ENCODE peak calls at places on chromosomes 12 and 14, in eight cellular contexts. One of them, this sample, is unnamed.

GRCh38 chr12:130965214-130965613 is 11.5 kb downstream of the ADGRD1 start:
- DNase-seq in heart right ventricle: no peak
- DNase-seq in NCI-H524 treated with DMSO at 0.1 percent for 48 hours: no peak
- DNase-seq in effector memory CD8-positive, alpha-beta T cell: no peak
- DNase-seq in stimulated activated CD4-positive, alpha-beta T cell treated with anti-CD3 and anti-CD28 coated beads, Interleukin-12 subunit alpha, Interleukin-12 subunit beta, amount 100 ng/mL, for 4 hours: no peak
- DNase-seq in kidney epithelial cell: no peak
- DNase-seq in T-helper 9 cell: no peak
- DNase-seq in neural crest cell: no peak
- DNase-seq in this sample: no peak

GRCh38 chr14:102554835-102555819 is 37.3 kb upstream of the RCOR1 start:
- DNase-seq in heart right ventricle: peak
- DNase-seq in NCI-H524 treated with DMSO at 0.1 percent for 48 hours: no peak
- DNase-seq in effector memory CD8-positive, alpha-beta T cell: peak
- DNase-seq in stimulated activated CD4-positive, alpha-beta T cell treated with anti-CD3 and anti-CD28 coated beads, Interleukin-12 subunit alpha, Interleukin-12 subunit beta, amount 100 ng/mL, for 4 hours: peak
- DNase-seq in kidney epithelial cell: no peak
- DNase-seq in T-helper 9 cell: peak
- DNase-seq in neural crest cell: peak
- DNase-seq in this sample: peak

GRCh38 chr14:60304509-60304908 is 55.5 kb downstream of the PPM1A start:
- DNase-seq in heart right ventricle: peak
- DNase-seq in NCI-H524 treated with DMSO at 0.1 percent for 48 hours: no peak
- DNase-seq in effector memory CD8-positive, alpha-beta T cell: no peak
- DNase-seq in stimulated activated CD4-positive, alpha-beta T cell treated with anti-CD3 and anti-CD28 coated beads, Interleukin-12 subunit alpha, Interleukin-12 subunit beta, amount 100 ng/mL, for 4 hours: no peak
- DNase-seq in kidney epithelial cell: no peak
- DNase-seq in T-helper 9 cell: no peak
- DNase-seq in neural crest cell: no peak
- DNase-seq in this sample: no peak

GRCh38 chr14:103840016-103840415 is 7.4 kb downstream of the PPP1R13B start:
- DNase-seq in heart right ventricle: no peak
- DNase-seq in NCI-H524 treated with DMSO at 0.1 percent for 48 hours: no peak
- DNase-seq in effector memory CD8-positive, alpha-beta T cell: no peak
- DNase-seq in stimulated activated CD4-positive, alpha-beta T cell treated with anti-CD3 and anti-CD28 coated beads, Interleukin-12 subunit alpha, Interleukin-12 subunit beta, amount 100 ng/mL, for 4 hours: no peak
- DNase-seq in kidney epithelial cell: no peak
- DNase-seq in T-helper 9 cell: no peak
- DNase-seq in neural crest cell: no peak
- DNase-seq in this sample: no peak

GRCh38 chr12:19158909-19159308 is 29.4 kb downstream of the PLEKHA5 start:
- DNase-seq in heart right ventricle: no peak
- DNase-seq in NCI-H524 treated with DMSO at 0.1 percent for 48 hours: no peak
- DNase-seq in effector memory CD8-positive, alpha-beta T cell: no peak
- DNase-seq in stimulated activated CD4-positive, alpha-beta T cell treated with anti-CD3 and anti-CD28 coated beads, Interleukin-12 subunit alpha, Interleukin-12 subunit beta, amount 100 ng/mL, for 4 hours: no peak
- DNase-seq in kidney epithelial cell: no peak
- DNase-seq in T-helper 9 cell: no peak
- DNase-seq in neural crest cell: no peak
- DNase-seq in this sample: no peak

GRCh38 chr12:113325938-113326337 is 9.0 kb downstream of the SLC8B1 start:
- DNase-seq in heart right ventricle: peak
- DNase-seq in NCI-H524 treated with DMSO at 0.1 percent for 48 hours: no peak
- DNase-seq in effector memory CD8-positive, alpha-beta T cell: no peak
- DNase-seq in stimulated activated CD4-positive, alpha-beta T cell treated with anti-CD3 and anti-CD28 coated beads, Interleukin-12 subunit alpha, Interleukin-12 subunit beta, amount 100 ng/mL, for 4 hours: no peak
- DNase-seq in kidney epithelial cell: no peak
- DNase-seq in T-helper 9 cell: no peak
- DNase-seq in neural crest cell: no peak
- DNase-seq in this sample: no peak

GRCh38 chr12:130457215-130457614 is 119.5 kb downstream of the PIWIL1 start:
- DNase-seq in heart right ventricle: no peak
- DNase-seq in NCI-H524 treated with DMSO at 0.1 percent for 48 hours: no peak
- DNase-seq in effector memory CD8-positive, alpha-beta T cell: no peak
- DNase-seq in stimulated activated CD4-positive, alpha-beta T cell treated with anti-CD3 and anti-CD28 coated beads, Interleukin-12 subunit alpha, Interleukin-12 subunit beta, amount 100 ng/mL, for 4 hours: no peak
- DNase-seq in kidney epithelial cell: no peak
- DNase-seq in T-helper 9 cell: no peak
- DNase-seq in neural crest cell: no peak
- DNase-seq in this sample: no peak

GRCh38 chr12:25692115-25693035 is 139.3 kb upstream of the LMNTD1 start:
- DNase-seq in heart right ventricle: peak
- DNase-seq in NCI-H524 treated with DMSO at 0.1 percent for 48 hours: no peak
- DNase-seq in effector memory CD8-positive, alpha-beta T cell: no peak
- DNase-seq in stimulated activated CD4-positive, alpha-beta T cell treated with anti-CD3 and anti-CD28 coated beads, Interleukin-12 subunit alpha, Interleukin-12 subunit beta, amount 100 ng/mL, for 4 hours: no peak
- DNase-seq in kidney epithelial cell: no peak
- DNase-seq in T-helper 9 cell: no peak
- DNase-seq in neural crest cell: no peak
- DNase-seq in this sample: no peak

GRCh38 chr12:100867639-100868393 is 73.2 kb downstream of the ANO4 start:
- DNase-seq in heart right ventricle: no peak
- DNase-seq in NCI-H524 treated with DMSO at 0.1 percent for 48 hours: no peak
- DNase-seq in effector memory CD8-positive, alpha-beta T cell: no peak
- DNase-seq in stimulated activated CD4-positive, alpha-beta T cell treated with anti-CD3 and anti-CD28 coated beads, Interleukin-12 subunit alpha, Interleukin-12 subunit beta, amount 100 ng/mL, for 4 hours: no peak
- DNase-seq in kidney epithelial cell: no peak
- DNase-seq in T-helper 9 cell: no peak
- DNase-seq in neural crest cell: no peak
- DNase-seq in this sample: no peak

GRCh38 chr12:128458301-128458974 is 191.5 kb downstream of the TMEM132C start:
- DNase-seq in heart right ventricle: no peak
- DNase-seq in NCI-H524 treated with DMSO at 0.1 percent for 48 hours: no peak
- DNase-seq in effector memory CD8-positive, alpha-beta T cell: no peak
- DNase-seq in stimulated activated CD4-positive, alpha-beta T cell treated with anti-CD3 and anti-CD28 coated beads, Interleukin-12 subunit alpha, Interleukin-12 subunit beta, amount 100 ng/mL, for 4 hours: no peak
- DNase-seq in kidney epithelial cell: no peak
- DNase-seq in T-helper 9 cell: no peak
- DNase-seq in neural crest cell: no peak
- DNase-seq in this sample: no peak

GRCh38 chr14:36676236-36676635 is 14.6 kb downstream of the PAX9 start:
- DNase-seq in heart right ventricle: no peak
- DNase-seq in NCI-H524 treated with DMSO at 0.1 percent for 48 hours: no peak
- DNase-seq in effector memory CD8-positive, alpha-beta T cell: no peak
- DNase-seq in stimulated activated CD4-positive, alpha-beta T cell treated with anti-CD3 and anti-CD28 coated beads, Interleukin-12 subunit alpha, Interleukin-12 subunit beta, amount 100 ng/mL, for 4 hours: no peak
- DNase-seq in kidney epithelial cell: no peak
- DNase-seq in T-helper 9 cell: no peak
- DNase-seq in neural crest cell: no peak
- DNase-seq in this sample: no peak

GRCh38 chr14:99884834-99885648 is 91.8 kb downstream of the EML1 start:
- DNase-seq in heart right ventricle: peak
- DNase-seq in NCI-H524 treated with DMSO at 0.1 percent for 48 hours: peak
- DNase-seq in effector memory CD8-positive, alpha-beta T cell: peak
- DNase-seq in stimulated activated CD4-positive, alpha-beta T cell treated with anti-CD3 and anti-CD28 coated beads, Interleukin-12 subunit alpha, Interleukin-12 subunit beta, amount 100 ng/mL, for 4 hours: no peak
- DNase-seq in kidney epithelial cell: no peak
- DNase-seq in T-helper 9 cell: no peak
- DNase-seq in neural crest cell: no peak
- DNase-seq in this sample: peak

GRCh38 chr14:55047301-55048053 is 4.0 kb upstream of the MAPK1IP1L start:
- DNase-seq in heart right ventricle: no peak
- DNase-seq in NCI-H524 treated with DMSO at 0.1 percent for 48 hours: no peak
- DNase-seq in effector memory CD8-positive, alpha-beta T cell: no peak
- DNase-seq in stimulated activated CD4-positive, alpha-beta T cell treated with anti-CD3 and anti-CD28 coated beads, Interleukin-12 subunit alpha, Interleukin-12 subunit beta, amount 100 ng/mL, for 4 hours: no peak
- DNase-seq in kidney epithelial cell: no peak
- DNase-seq in T-helper 9 cell: no peak
- DNase-seq in neural crest cell: no peak
- DNase-seq in this sample: no peak

GRCh38 chr14:75044322-75044721 is 6.9 kb downstream of the MLH3 start:
- DNase-seq in heart right ventricle: no peak
- DNase-seq in NCI-H524 treated with DMSO at 0.1 percent for 48 hours: no peak
- DNase-seq in effector memory CD8-positive, alpha-beta T cell: no peak
- DNase-seq in stimulated activated CD4-positive, alpha-beta T cell treated with anti-CD3 and anti-CD28 coated beads, Interleukin-12 subunit alpha, Interleukin-12 subunit beta, amount 100 ng/mL, for 4 hours: no peak
- DNase-seq in kidney epithelial cell: no peak
- DNase-seq in T-helper 9 cell: no peak
- DNase-seq in neural crest cell: no peak
- DNase-seq in this sample: no peak

GRCh38 chr14:81400202-81400678 is at the start of gene STON2:
- DNase-seq in heart right ventricle: peak
- DNase-seq in NCI-H524 treated with DMSO at 0.1 percent for 48 hours: no peak
- DNase-seq in effector memory CD8-positive, alpha-beta T cell: no peak
- DNase-seq in stimulated activated CD4-positive, alpha-beta T cell treated with anti-CD3 and anti-CD28 coated beads, Interleukin-12 subunit alpha, Interleukin-12 subunit beta, amount 100 ng/mL, for 4 hours: no peak
- DNase-seq in kidney epithelial cell: peak
- DNase-seq in T-helper 9 cell: no peak
- DNase-seq in neural crest cell: no peak
- DNase-seq in this sample: no peak

GRCh38 chr12:43742106-43742505 is 16.5 kb downstream of the PUS7L start:
- DNase-seq in heart right ventricle: no peak
- DNase-seq in NCI-H524 treated with DMSO at 0.1 percent for 48 hours: no peak
- DNase-seq in effector memory CD8-positive, alpha-beta T cell: no peak
- DNase-seq in stimulated activated CD4-positive, alpha-beta T cell treated with anti-CD3 and anti-CD28 coated beads, Interleukin-12 subunit alpha, Interleukin-12 subunit beta, amount 100 ng/mL, for 4 hours: no peak
- DNase-seq in kidney epithelial cell: peak
- DNase-seq in T-helper 9 cell: no peak
- DNase-seq in neural crest cell: no peak
- DNase-seq in this sample: no peak

GRCh38 chr14:21915814-21916213 is 242.2 kb upstream of the OR4E1 start:
- DNase-seq in heart right ventricle: no peak
- DNase-seq in NCI-H524 treated with DMSO at 0.1 percent for 48 hours: no peak
- DNase-seq in effector memory CD8-positive, alpha-beta T cell: no peak
- DNase-seq in stimulated activated CD4-positive, alpha-beta T cell treated with anti-CD3 and anti-CD28 coated beads, Interleukin-12 subunit alpha, Interleukin-12 subunit beta, amount 100 ng/mL, for 4 hours: no peak
- DNase-seq in kidney epithelial cell: no peak
- DNase-seq in T-helper 9 cell: no peak
- DNase-seq in neural crest cell: no peak
- DNase-seq in this sample: no peak

This sample was measured in GM12892.